ENCODE peak calls at places on chromosomes 1 and 21, in seven cellular contexts. P is H9; E is cardiac muscle cell; B is CD8-positive, alpha-beta T cell; N is spleen; I is CD4-positive, alpha-beta T cell; T is left ventricle myocardium inferior. V is an unnamed sample.
A peak's percentile ranks its signal among the peaks of the same experiment; 100 is the strongest.

GRCh38 chr1:230972855-230973271 is 5.8 kb downstream of the TTC13 start:
- DNase-seq in P (no peak), E (no peak), B (peak; percentile 83), N (no peak), I (peak; percentile 52), T (no peak), V (no peak)

GRCh38 chr1:24475700-24476099 is 26.9 kb upstream of the RCAN3 start:
- DNase-seq in P (no peak), E (no peak), B (no peak), N (no peak), I (no peak), T (no peak), V (no peak)

GRCh38 chr21:35952651-35953340 is 107.5 kb downstream of the SETD4 start:
- DNase-seq in P (no peak), E (no peak), B (no peak), N (no peak), I (no peak), T (no peak), V (no peak)

GRCh38 chr1:207309775-207310273 is 11.7 kb upstream of the CD55 start:
- DNase-seq in P (no peak), E (peak; percentile 37), B (no peak), N (no peak), I (no peak), T (no peak), V (no peak)

GRCh38 chr1:27600500-27601175 is 3.3 kb downstream of the AHDC1 start:
- DNase-seq in P (peak; percentile 85), E (peak; percentile 79), B (no peak), N (no peak), I (no peak), T (no peak), V (no peak)

GRCh38 chr1:212290608-212291007 is 5.4 kb downstream of the PPP2R5A start:
- DNase-seq in P (no peak), E (no peak), B (no peak), N (no peak), I (no peak), T (no peak), V (no peak)

GRCh38 chr1:71587961-71588360 is 507.1 kb upstream of the ZRANB2 start:
- DNase-seq in P (no peak), E (peak; percentile 43), B (no peak), N (no peak), I (no peak), T (no peak), V (no peak)

GRCh38 chr1:105652109-105652508 is 1404.4 kb upstream of the PRMT6 start:
- DNase-seq in P (no peak), E (no peak), B (no peak), N (no peak), I (no peak), T (no peak), V (no peak)

GRCh38 chr1:197224160-197224559 is 43.9 kb upstream of the CRB1 start:
- DNase-seq in P (no peak), E (no peak), B (no peak), N (no peak), I (no peak), T (no peak), V (no peak)

GRCh38 chr1:94926365-94926914 is 470 bp downstream of the CNN3 start:
- DNase-seq in P (peak; percentile 58), E (peak; percentile 79), B (no peak), N (peak; percentile 83), I (peak; percentile 5), T (peak; percentile 64), V (no peak)

GRCh38 chr1:242185728-242186127 is 186.8 kb upstream of the MAP1LC3C start:
- DNase-seq in P (no peak), E (peak; percentile 88), B (no peak), N (no peak), I (no peak), T (no peak), V (no peak)

GRCh38 chr1:201220388-201220715 is 29.7 kb downstream of the IGFN1 start:
- DNase-seq in P (no peak), E (no peak), B (no peak), N (no peak), I (no peak), T (no peak), V (no peak)

GRCh38 chr1:235575597-235575996 is 71.3 kb upstream of the B3GALNT2 start:
- DNase-seq in P (no peak), E (no peak), B (no peak), N (no peak), I (no peak), T (no peak), V (no peak)

GRCh38 chr1:25199876-25200620 is 32.3 kb downstream of the SYF2 start:
- DNase-seq in P (no peak), E (peak; percentile 37), B (no peak), N (no peak), I (no peak), T (no peak), V (no peak)

GRCh38 chr1:38046884-38047602 is 450 bp upstream of the POU3F1 start:
- DNase-seq in P (peak; percentile 90), E (peak; percentile 91), B (peak; percentile 66), N (peak; percentile 93), I (peak; percentile 70), T (peak; percentile 93), V (no peak)

GRCh38 chr1:171828794-171829193 is 12.5 kb upstream of the DNM3 start:
- DNase-seq in P (no peak), E (no peak), B (no peak), N (no peak), I (no peak), T (no peak), V (no peak)

GRCh38 chr1:41735587-41736290 is 183.0 kb downstream of the HIVEP3 start:
- DNase-seq in P (no peak), E (peak; percentile 66), B (no peak), N (no peak), I (no peak), T (peak; percentile 49), V (no peak)

GRCh38 chr21:29299906-29300546 is 1.3 kb downstream of the BACH1 start:
- DNase-seq in P (peak; percentile 36), E (peak; percentile 70), B (peak; percentile 51), N (peak; percentile 86), I (peak; percentile 26), T (peak; percentile 48), V (no peak)

GRCh38 chr1:3188150-3188971 is 119.4 kb downstream of the PRDM16 start:
- DNase-seq in P (no peak), E (no peak), B (peak; percentile 12), N (no peak), I (no peak), T (no peak), V (no peak)

GRCh38 chr1:42886046-42886739 is 39.8 kb downstream of the ZNF691 start:
- DNase-seq in P (no peak), E (no peak), B (no peak), N (no peak), I (no peak), T (no peak), V (no peak)

GRCh38 chr1:215665212-215665611 is 98.1 kb downstream of the KCTD3 start:
- DNase-seq in P (no peak), E (no peak), B (no peak), N (no peak), I (no peak), T (no peak), V (no peak)

GRCh38 chr1:203593723-203594122 is 32.9 kb upstream of the ATP2B4 start:
- DNase-seq in P (peak; percentile 52), E (no peak), B (peak; percentile 60), N (peak; percentile 84), I (peak; percentile 59), T (no peak), V (no peak)

GRCh38 chr1:17093822-17094393 is 25.3 kb downstream of the PADI2 start:
- DNase-seq in P (no peak), E (no peak), B (no peak), N (no peak), I (no peak), T (no peak), V (no peak)

GRCh38 chr21:38813143-38813542 is 7.4 kb downstream of the ETS2 start:
- DNase-seq in P (peak; percentile 66), E (no peak), B (no peak), N (no peak), I (no peak), T (no peak), V (peak; percentile 45)
- H3K27ac ChIP-seq in P (peak overlapping the region; percentile 38), E (no peak overlapping the region), B (no peak overlapping the region), N (peak overlapping the region; percentile 95), I (no peak overlapping the region), T (peak overlapping the region; percentile 94), V (no peak overlapping the region)

DNA sequence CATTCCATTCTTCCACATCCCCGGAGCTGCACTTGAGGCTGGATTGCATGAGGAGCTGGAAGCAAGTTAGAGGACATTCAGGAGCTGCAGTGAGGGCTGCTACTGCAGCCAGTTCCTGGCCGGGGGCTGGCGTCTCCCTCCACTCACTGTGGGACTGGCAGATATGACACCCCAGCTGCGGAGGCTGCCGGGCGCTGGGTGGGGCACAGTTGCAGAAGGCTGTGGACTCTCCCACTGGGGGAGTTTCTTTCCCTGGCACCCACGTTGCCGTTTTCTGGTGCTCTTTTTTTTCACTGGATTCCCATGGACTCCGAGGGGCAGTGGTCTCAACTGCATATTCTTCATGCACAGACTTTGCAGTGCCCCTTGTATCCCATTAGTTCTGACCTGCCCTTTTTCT is 351.1 kb upstream of the AJAP1 start:
- DNase-seq in P (no peak), E (no peak), B (no peak), N (no peak), I (no peak), T (no peak), V (no peak)
- H3K9me3 ChIP-seq in P (peaks cover 11% of the 10 kb centered on the region), E (no peaks in the 10 kb centered on the region), B (no peaks in the 10 kb centered on the region), N (peaks cover 5% of the 10 kb centered on the region), I (no peaks in the 10 kb centered on the region), T (no peaks in the 10 kb centered on the region), V (peaks cover 29% of the 10 kb centered on the region)

DNA sequence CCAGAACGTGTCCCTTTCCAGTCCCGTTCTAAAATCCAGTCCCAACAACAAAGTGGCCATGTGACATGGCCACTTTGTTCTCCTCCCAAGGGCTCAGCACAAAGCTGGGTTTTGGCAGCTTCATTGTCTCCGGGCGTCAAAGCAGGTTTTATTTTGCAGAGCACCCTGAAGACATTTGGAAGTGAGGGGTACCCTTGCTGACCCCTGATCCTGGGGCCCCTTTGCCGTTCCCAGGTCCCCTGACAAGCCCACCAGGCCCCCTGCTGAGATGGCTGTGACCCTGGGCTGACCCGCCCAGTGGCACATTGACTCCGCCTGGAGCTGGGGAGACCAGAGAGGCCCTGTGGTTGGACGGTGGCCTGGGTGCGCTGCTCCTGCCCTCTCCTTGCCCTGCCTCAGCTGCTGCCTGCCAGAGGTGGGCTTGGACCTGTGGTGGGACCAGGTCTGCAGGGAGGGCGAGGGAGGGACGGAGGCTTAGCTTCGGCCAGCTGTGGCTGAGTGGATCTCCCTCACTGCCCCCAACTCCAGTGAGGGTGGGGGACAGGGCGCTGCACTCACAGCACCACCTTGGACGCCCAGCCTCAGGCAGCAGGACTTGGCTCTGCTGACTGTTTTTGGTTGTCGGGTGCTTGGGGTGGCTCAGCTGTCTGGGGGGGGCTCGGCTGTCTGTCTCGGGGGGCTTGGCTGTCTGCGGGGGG is 4.3 kb downstream of the PFKL start:
- DNase-seq in P (no peak), E (no peak), B (no peak), N (no peak), I (no peak), T (no peak), V (no peak)
- H3K27ac ChIP-seq in P (no peak overlapping the region), E (peak overlapping the region; percentile 72), B (no peak overlapping the region), N (no peak overlapping the region), I (no peak overlapping the region), T (peak overlapping the region; percentile 63), V (no peak overlapping the region)

DNA sequence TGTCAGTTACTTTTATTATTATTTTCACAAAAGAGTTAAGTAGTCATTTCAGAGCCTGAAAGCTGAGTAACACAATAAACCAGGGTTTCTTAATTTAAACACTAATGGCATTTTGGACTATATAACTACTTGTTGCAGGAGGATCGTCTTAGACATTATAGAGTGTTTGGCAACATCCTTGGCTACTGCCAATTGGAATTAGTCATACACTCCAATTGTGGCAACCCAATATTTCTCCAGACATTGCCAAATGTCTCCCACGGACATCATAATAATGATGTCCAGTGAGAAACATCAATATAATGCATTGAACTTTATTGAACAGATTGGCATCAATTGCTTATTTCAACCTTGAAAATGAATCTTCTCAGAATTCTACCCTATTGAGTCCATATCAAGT is 441.9 kb upstream of the ADGRL4 start:
- DNase-seq in P (no peak), E (no peak), B (no peak), N (no peak), I (no peak), T (no peak), V (no peak)
- H3K9me3 ChIP-seq in P (no peaks in the 10 kb centered on the region), E (no peaks in the 10 kb centered on the region), B (no peaks in the 10 kb centered on the region), N (no peaks in the 10 kb centered on the region), I (no peaks in the 10 kb centered on the region), T (no peaks in the 10 kb centered on the region), V (no peaks in the 10 kb centered on the region)